ENCODE peak calls at places on chromosomes 7 and 10, in seven cellular contexts. C, H, I, M, P, O and U are unnamed samples.

GRCh38 chr7:32290015-32290414 is 200.2 kb downstream of the LSM5 start:
- DNase-seq in O (no peak), P (no peak), I (no peak), M (no peak), H (no peak), C (no peak), U (no peak)

GRCh38 chr10:32388258-32389027 is 41.5 kb upstream of the EPC1 start:
- DNase-seq in I (no peak), C (no peak), O (no peak), H (no peak), P (no peak), M (no peak), U (no peak)

GRCh38 chr10:89367529-89367928 is 10.3 kb upstream of the IFIT1B start:
- DNase-seq in O (no peak), H (no peak), P (no peak), C (no peak), I (no peak), M (no peak), U (no peak)

GRCh38 chr7:11430112-11430511 is 401.9 kb downstream of the THSD7A start:
- DNase-seq in M (no peak), H (no peak), O (no peak), P (no peak), C (no peak), I (no peak), U (no peak)

GRCh38 chr7:133044722-133045473 is 37.0 kb downstream of the CHCHD3 start:
- DNase-seq in C (no peak), I (no peak), M (no peak), H (no peak), P (no peak), O (peak; percentile 64), U (no peak)

GRCh38 chr10:108465871-108466641 is 1301.5 kb upstream of the SORCS1 start:
- DNase-seq in O (peak; percentile 73), H (peak; percentile 55), P (peak; percentile 37), M (peak; percentile 3), I (peak; percentile 71), C (peak; percentile 1), U (no peak)

GRCh38 chr10:15295540-15296325 is 75.4 kb downstream of the FAM171A1 start:
- DNase-seq in C (no peak), P (no peak), H (no peak), M (no peak), I (no peak), O (no peak), U (no peak)

GRCh38 chr10:110461088-110461487 is 36.6 kb upstream of the DUSP5 start:
- DNase-seq in P (no peak), M (no peak), C (no peak), I (no peak), O (no peak), H (no peak), U (peak; percentile 52)

GRCh38 chr10:114401195-114401741 is 3.0 kb downstream of the AFAP1L2 start:
- DNase-seq in P (peak; percentile 76), C (no peak), H (no peak), O (no peak), I (peak; percentile 49), M (no peak), U (no peak)

GRCh38 chr7:82818091-82818620 is 344.5 kb downstream of the PCLO start:
- DNase-seq in C (no peak), O (no peak), P (no peak), M (no peak), I (no peak), H (no peak), U (no peak)

GRCh38 chr7:36456135-36456534 is 66.5 kb downstream of the ANLN start:
- DNase-seq in C (no peak), P (no peak), O (no peak), H (no peak), I (no peak), M (no peak), U (no peak)

GRCh38 chr7:85593355-85593754 is 406.5 kb upstream of the SEMA3D start:
- DNase-seq in O (no peak), I (no peak), P (no peak), H (peak; percentile 52), M (no peak), C (no peak), U (no peak)

GRCh38 chr7:102464577-102465280 is at the start of the genes ALKBH4 and LRWD1:
- DNase-seq in M (peak; percentile 75), I (peak; percentile 97), C (peak; percentile 82), P (peak; percentile 96), O (peak; percentile 100), H (peak; percentile 98), U (peak; percentile 98)

GRCh38 chr7:132141109-132141508 is 435.2 kb downstream of the PLXNA4 start:
- DNase-seq in M (peak; percentile 36), P (no peak), O (no peak), C (no peak), I (no peak), H (no peak), U (no peak)

GRCh38 chr7:55021951-55022617 is 3.3 kb downstream of the EGFR start:
- DNase-seq in I (no peak), H (no peak), M (peak; percentile 53), C (peak; percentile 55), O (no peak), P (peak; percentile 35), U (no peak)

GRCh38 chr10:111756541-111757061 is 427.0 kb downstream of the GPAM start:
- DNase-seq in P (peak; percentile 12), I (no peak), C (peak; percentile 0), M (peak; percentile 8), H (peak; percentile 38), O (peak; percentile 15), U (peak; percentile 58)

GRCh38 chr10:72736176-72736795 is 44.3 kb downstream of the MCU start:
- DNase-seq in I (no peak), P (no peak), O (no peak), H (no peak), M (peak; percentile 69), C (no peak), U (no peak)

GRCh38 chr7:116689787-116690186 is 17.8 kb downstream of the MET start:
- DNase-seq in I (no peak), H (peak; percentile 56), O (no peak), M (peak; percentile 74), C (peak; percentile 63), P (no peak), U (no peak)

GRCh38 chr7:142557971-142558582 is 191.2 kb upstream of the PRSS1 start:
- DNase-seq in O (peak; percentile 48), P (peak; percentile 25), H (no peak), C (peak; percentile 28), I (no peak), M (peak; percentile 31), U (no peak)

GRCh38 chr7:49094866-49095265 is 170.5 kb downstream of the CDC14C start:
- DNase-seq in M (no peak), P (no peak), I (no peak), O (no peak), C (no peak), H (no peak), U (no peak)

GRCh38 chr7:98958968-98959367 is 80.6 kb downstream of the TRRAP start:
- DNase-seq in O (no peak), P (no peak), I (no peak), H (no peak), M (no peak), C (no peak), U (no peak)

GRCh38 chr7:98955992-98956391 is 77.7 kb downstream of the TRRAP start:
- DNase-seq in C (no peak), I (no peak), P (no peak), M (no peak), O (peak; percentile 19), H (no peak), U (no peak)

GRCh38 chr7:98957766-98958165 is 79.4 kb downstream of the TRRAP start:
- DNase-seq in C (no peak), I (no peak), H (no peak), M (no peak), P (no peak), O (peak; percentile 29), U (no peak)

GRCh38 chr7:98956937-98957336 is 78.6 kb downstream of the TRRAP start:
- DNase-seq in P (no peak), I (no peak), C (no peak), O (peak; percentile 12), H (no peak), M (no peak), U (no peak)

DNA sequence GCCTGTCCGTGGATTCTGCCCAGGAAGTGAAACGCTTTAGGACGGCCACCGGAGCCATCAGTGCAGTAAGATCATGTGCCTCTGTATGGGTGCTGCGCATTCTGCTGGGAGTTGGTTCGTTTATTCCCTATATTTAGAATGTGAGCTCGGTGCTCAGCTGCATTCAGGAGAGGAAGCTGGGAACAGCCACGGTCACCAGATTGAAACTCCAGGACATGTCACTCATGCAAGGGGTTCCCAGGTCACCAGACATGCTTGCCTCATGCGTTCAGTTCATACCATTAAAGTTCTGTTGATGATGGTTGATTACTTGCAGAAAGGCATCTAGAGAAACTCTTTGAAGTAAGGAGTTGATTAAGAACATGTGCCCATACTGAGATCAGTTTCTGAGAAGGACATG is 78.1 kb downstream of the TRRAP start:
- DNase-seq in C (no peak), M (no peak), H (no peak), I (no peak), O (no peak), P (no peak), U (no peak)
- H3K36me3 ChIP-seq in C (peaks cover 14% of the 10 kb centered on the region), M (peaks cover 31% of the 10 kb centered on the region), H (peaks cover 100% of the 10 kb centered on the region), I (peaks cover 100% of the 10 kb centered on the region), O (peaks cover 48% of the 10 kb centered on the region), P (peaks cover 100% of the 10 kb centered on the region), U (peaks cover 5% of the 10 kb centered on the region)

DNA sequence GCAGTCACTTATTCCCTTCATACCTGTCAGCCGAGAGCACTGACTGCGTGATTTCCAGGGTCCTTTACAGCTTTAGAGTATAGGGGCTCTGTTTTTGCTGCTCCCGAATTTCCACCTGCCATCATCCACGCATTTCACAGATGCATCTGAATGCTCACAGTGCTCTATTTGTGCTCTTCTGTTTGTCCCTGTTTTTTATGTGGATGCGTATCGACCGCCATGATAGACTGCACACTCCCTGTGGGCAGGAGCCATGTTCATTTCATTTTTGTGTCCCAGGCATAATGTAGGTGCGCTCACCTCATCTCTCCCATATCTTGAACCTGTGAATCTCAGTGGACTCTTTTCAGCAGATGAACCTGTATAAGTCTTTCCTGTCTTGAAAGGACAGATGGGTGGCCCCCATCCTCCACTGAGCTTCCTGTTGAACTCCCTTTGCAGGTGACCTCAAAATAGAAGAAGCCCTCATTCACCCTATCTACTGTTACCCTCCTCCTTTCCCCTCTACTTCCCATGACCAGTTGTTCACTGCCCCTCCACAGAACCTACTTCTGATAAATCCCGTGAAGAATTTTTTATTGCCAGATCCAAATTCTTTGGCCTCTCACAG is 228.4 kb downstream of the CELF2 start:
- DNase-seq in M (no peak), P (no peak), H (no peak), I (no peak), C (no peak), O (no peak), U (no peak)
- H3K36me3 ChIP-seq in M (no peaks in the 10 kb centered on the region), P (peaks cover 5% of the 10 kb centered on the region), H (peaks cover 43% of the 10 kb centered on the region), I (peaks cover 10% of the 10 kb centered on the region), C (no peaks in the 10 kb centered on the region), O (no peaks in the 10 kb centered on the region), U (no peaks in the 10 kb centered on the region)

DNA sequence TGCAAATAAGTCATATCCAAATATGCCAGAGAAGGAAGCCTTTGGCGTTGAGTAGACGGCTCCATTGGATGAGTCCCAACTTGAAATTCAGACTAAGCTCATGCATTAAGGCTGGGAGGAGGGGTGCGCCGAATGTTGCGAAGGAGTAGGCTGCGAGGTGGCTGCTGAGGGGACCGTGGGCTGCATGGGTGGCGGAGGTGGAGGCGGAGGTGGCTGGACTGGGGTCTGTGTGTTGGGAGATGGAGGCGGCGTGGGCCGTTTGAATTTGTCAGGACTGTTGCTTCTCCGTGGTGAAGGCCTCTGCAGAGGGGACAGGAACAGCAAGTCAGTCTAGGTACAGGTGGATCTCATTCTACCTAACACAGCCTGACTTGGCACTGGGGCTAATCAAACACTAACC is 39.6 kb upstream of the MRLN start:
- DNase-seq in P (no peak), M (no peak), I (no peak), H (no peak), C (no peak), O (no peak), U (no peak)
- H3K36me3 ChIP-seq in P (peaks cover 41% of the 10 kb centered on the region), M (peaks cover 7% of the 10 kb centered on the region), I (peaks cover 85% of the 10 kb centered on the region), H (peaks cover 65% of the 10 kb centered on the region), C (peaks cover 18% of the 10 kb centered on the region), O (peaks cover 10% of the 10 kb centered on the region), U (no peaks in the 10 kb centered on the region)

GRCh38 chr7:135962802-135963201 is 14.4 kb downstream of the MTPN start:
- DNase-seq in H (no peak), P (no peak), I (no peak), M (no peak), C (no peak), O (no peak), U (no peak)
- H3K36me3 ChIP-seq in H (no peaks in the 10 kb centered on the region), P (peaks cover 6% of the 10 kb centered on the region), I (no peaks in the 10 kb centered on the region), M (no peaks in the 10 kb centered on the region), C (no peaks in the 10 kb centered on the region), O (no peaks in the 10 kb centered on the region), U (no peaks in the 10 kb centered on the region)